ENCODE peak calls at places on chromosomes 16 and 17, in four cellular contexts. S is NCI-H1105 treated with DMSO at 0.1 percent for 48 hours; L is immature natural killer cell; N is activated CD4-positive, alpha-beta T cell treated with anti-CD3 and anti-CD28 coated beads for 24 hours. M is an unnamed sample.

GRCh38 chr16:70652322-70652721 is 6.0 kb downstream of the IL34 start:
- DNase-seq in S (no peak), L (no peak), N (no peak), M (no peak)

GRCh38 chr16:82735176-82735575 is 108.4 kb downstream of the CDH13 start:
- DNase-seq in S (no peak), L (no peak), N (no peak), M (no peak)

GRCh38 chr16:56604966-56605365 is 3.4 kb upstream of the MT2A start:
- DNase-seq in S (no peak), L (no peak), N (no peak), M (no peak)

GRCh38 chr16:19089410-19089955 is 22.1 kb downstream of the COQ7 start:
- DNase-seq in S (no peak), L (no peak), N (no peak), M (no peak)

GRCh38 chr16:17245727-17246576 is 224.8 kb downstream of the XYLT1 start:
- DNase-seq in S (no peak), L (no peak), N (no peak), M (no peak)

GRCh38 chr17:5788266-5788900 is 204.1 kb upstream of the NLRP1 start:
- DNase-seq in S (no peak), L (no peak), N (no peak), M (no peak)

GRCh38 chr16:27718767-27719445 is 169.0 kb downstream of the KATNIP start:
- DNase-seq in S (no peak), L (no peak), N (no peak), M (no peak)

GRCh38 chr17:71342726-71343125 is 778.1 kb upstream of the SOX9 start:
- DNase-seq in S (no peak), L (no peak), N (no peak), M (no peak)

GRCh38 chr17:74392848-74393247 is 25.5 kb downstream of the GPR142 start:
- DNase-seq in S (no peak), L (no peak), N (no peak), M (no peak)

GRCh38 chr17:20988896-20989295 is 53.9 kb downstream of the USP22 start:
- DNase-seq in S (no peak), L (no peak), N (no peak), M (no peak)

GRCh38 chr17:40284085-40284713 is 3.5 kb upstream of the CDC6 start:
- DNase-seq in S (no peak), L (no peak), N (no peak), M (no peak)

GRCh38 chr17:13410874-13411273 is 190.9 kb downstream of the HS3ST3A1 start:
- DNase-seq in S (no peak), L (no peak), N (no peak), M (no peak)

GRCh38 chr17:6108382-6108781 is 38.2 kb downstream of the WSCD1 start:
- DNase-seq in S (no peak), L (no peak), N (no peak), M (no peak)

GRCh38 chr16:200388-200787 is 20.1 kb downstream of the HBQ1 start:
- DNase-seq in S (no peak), L (no peak), N (no peak), M (no peak)

GRCh38 chr17:16909472-16909871 is 62.4 kb downstream of the TNFRSF13B start:
- DNase-seq in S (no peak), L (no peak), N (no peak), M (no peak)

GRCh38 chr17:57755479-57756070 is 10.5 kb upstream of the CCDC182 start:
- DNase-seq in S (peak; percentile 76), L (no peak), N (no peak), M (no peak)

GRCh38 chr17:40551091-40551873 is 14.0 kb downstream of the CCR7 start:
- DNase-seq in S (no peak), L (no peak), N (no peak), M (peak; percentile 84)

GRCh38 chr17:31061678-31062077 is 33.1 kb upstream of the NF1 start:
- DNase-seq in S (no peak), L (no peak), N (no peak), M (no peak)

GRCh38 chr16:2476741-2477140 is 1.8 kb downstream of the TBC1D24 start:
- DNase-seq in S (no peak), L (no peak), N (no peak), M (no peak)

GRCh38 chr17:2064980-2065785 is 10.3 kb downstream of the HIC1 start:
- DNase-seq in S (no peak), L (peak; percentile 38), N (peak; percentile 50), M (no peak)

GRCh38 chr17:17106716-17107115 is 64.5 kb downstream of the MPRIP start:
- DNase-seq in S (no peak), L (no peak), N (no peak), M (no peak)

GRCh38 chr17:8223356-8224063 is 13.1 kb upstream of the AURKB start:
- DNase-seq in S (peak; percentile 52), L (no peak), N (peak; percentile 38), M (peak; percentile 81)

GRCh38 chr17:70050931-70051330 is 24.1 kb upstream of the KCNJ16 start:
- DNase-seq in S (no peak), L (no peak), N (no peak), M (no peak)

GRCh38 chr17:32659419-32659842 is 172.6 kb downstream of the CDK5R1 start:
- DNase-seq in S (peak; percentile 56), L (peak; percentile 59), N (peak; percentile 53), M (peak; percentile 67)

GRCh38 chr17:1966274-1967086 is 58.7 kb downstream of the RTN4RL1 start:
- DNase-seq in S (no peak), L (no peak), N (no peak), M (no peak)

GRCh38 chr17:35731239-35731931 is at the start of gene RASL10B:
- DNase-seq in S (peak; percentile 18), L (peak; percentile 44), N (peak; percentile 42), M (no peak)

GRCh38 chr17:55386931-55387330 is 34.7 kb downstream of the MMD start:
- DNase-seq in S (no peak), L (no peak), N (no peak), M (no peak)

GRCh38 chr17:4405699-4406098 is 28.0 kb upstream of the SPNS3 start:
- DNase-seq in S (no peak), L (no peak), N (no peak), M (no peak)

GRCh38 chr16:88747588-88748301 is 37.3 kb downstream of the PIEZO1 start:
- DNase-seq in S (no peak), L (no peak), N (no peak), M (peak; percentile 72)

GRCh38 chr17:45777388-45777787 is 6.7 kb upstream of the CRHR1 start:
- DNase-seq in S (no peak), L (no peak), N (no peak), M (no peak)

GRCh38 chr17:3535253-3535995 is 22.2 kb downstream of the TRPV3 start:
- DNase-seq in S (peak; percentile 29), L (peak; percentile 68), N (peak; percentile 11), M (peak; percentile 83)

GRCh38 chr17:3594056-3594810 is 15.0 kb downstream of the TRPV1 start:
- DNase-seq in S (no peak), L (no peak), N (no peak), M (peak; percentile 66)

GRCh38 chr17:48604770-48605329 is at the start of gene HOXB6:
- DNase-seq in S (no peak), L (no peak), N (no peak), M (no peak)

GRCh38 chr17:46916623-46917022 is 6.3 kb upstream of the GOSR2 start:
- DNase-seq in S (no peak), L (no peak), N (no peak), M (no peak)

GRCh38 chr16:8588703-8589292 is 1.5 kb downstream of the TMEM114 start:
- DNase-seq in S (no peak), L (no peak), N (no peak), M (no peak)

GRCh38 chr17:13287226-13287625 is 269.4 kb upstream of the ELAC2 start:
- DNase-seq in S (no peak), L (no peak), N (no peak), M (no peak)

GRCh38 chr16:56591377-56592060 is 2.2 kb downstream of the MT3 start:
- DNase-seq in S (no peak), L (no peak), N (no peak), M (no peak)

GRCh38 chr17:2789700-2790099 is 6.5 kb upstream of the RAP1GAP2 start:
- DNase-seq in S (no peak), L (no peak), N (no peak), M (no peak)

GRCh38 chr16:51818342-51818944 is 667.4 kb upstream of the SALL1 start:
- DNase-seq in S (peak; percentile 38), L (no peak), N (no peak), M (no peak)

M was measured in Right ventricle myocardium inferior.